ENCODE peak calls at places on chromosomes 3 and 15, in nine cellular contexts. N is bronchial epithelial cell, I is aorta, M is H54, U is Calu3, C is T-helper 2 cell, J is caudate nucleus, Q is pancreas, W is HFFc6. Z is an unnamed sample.
A peak's percentile ranks its signal among the peaks of the same experiment; 100 is the strongest.

GRCh38 chr3:126911162-126912026 is 71.5 kb upstream of the PLXNA1 start:
- DNase-seq in W (peak; percentile 93), J (no peak), C (peak; percentile 17), Q (no peak), N (peak; percentile 99), U (peak; percentile 77), M (peak; percentile 91), I (peak; percentile 77), Z (peak; percentile 98)

GRCh38 chr3:10343526-10343925 is 22.6 kb upstream of the SEC13 start:
- DNase-seq in J (no peak), N (no peak), W (no peak), C (no peak), I (no peak), M (no peak), Q (no peak), U (no peak), Z (no peak)

GRCh38 chr3:179026636-179027035 is 45.0 kb downstream of the ZMAT3 start:
- DNase-seq in C (no peak), U (no peak), Q (no peak), N (no peak), W (no peak), I (no peak), J (no peak), M (no peak), Z (no peak)

GRCh38 chr15:68442041-68442440 is 10.1 kb upstream of the ITGA11 start:
- DNase-seq in I (no peak), W (no peak), J (no peak), N (no peak), C (no peak), U (no peak), M (no peak), Q (no peak), Z (no peak)

GRCh38 chr3:41668366-41668765 is 293.5 kb downstream of the ULK4 start:
- DNase-seq in N (no peak), I (no peak), J (no peak), C (no peak), U (no peak), Q (no peak), W (no peak), M (no peak), Z (no peak)

GRCh38 chr15:97023131-97023844 is 692.8 kb downstream of the NR2F2 start:
- DNase-seq in M (no peak), U (no peak), C (no peak), J (no peak), W (no peak), N (peak; percentile 7), Q (no peak), I (no peak), Z (no peak)

GRCh38 chr3:32309653-32310242 is 71.3 kb downstream of the CMTM8 start:
- DNase-seq in M (no peak), I (no peak), U (no peak), W (no peak), C (no peak), J (no peak), N (no peak), Q (no peak), Z (peak; percentile 2)

GRCh38 chr3:47766186-47766585 is 15.5 kb downstream of the SMARCC1 start:
- DNase-seq in J (no peak), C (no peak), U (no peak), W (no peak), Q (no peak), I (no peak), N (no peak), M (no peak), Z (no peak)

GRCh38 chr3:149941186-149941585 is 29.5 kb downstream of the PFN2 start:
- DNase-seq in U (no peak), M (no peak), Q (no peak), I (no peak), W (peak; percentile 28), N (no peak), J (no peak), C (no peak), Z (no peak)

GRCh38 chr3:49940667-49941249 is 808 bp downstream of the RBM6 start:
- DNase-seq in W (no peak), Q (no peak), N (no peak), J (no peak), U (no peak), I (no peak), C (no peak), M (no peak), Z (no peak)

GRCh38 chr3:124657138-124657537 is 73.1 kb upstream of the UMPS start:
- DNase-seq in U (no peak), J (no peak), Q (no peak), W (no peak), I (no peak), M (no peak), C (no peak), N (no peak), Z (no peak)

GRCh38 chr3:9769426-9770275 is at the start of gene CAMK1:
- DNase-seq in I (peak; percentile 91), U (peak; percentile 73), J (peak; percentile 45), M (peak; percentile 86), C (peak; percentile 52), W (peak; percentile 56), N (no peak), Q (peak; percentile 92), Z (no peak)